ENCODE peak calls at places on chromosomes 2 and 18, in eight cellular contexts. A is Calu3, K is mucosa of descending colon, D is left lung, N is astrocyte, I is MCF 10A, H is B cell, S is neural crest cell. Q is an unnamed sample.

GRCh38 chr2:135851858-135852257 is 14.9 kb upstream of the LCT start:
- DNase-seq in A (no peak), K (no peak), D (no peak), N (no peak), I (no peak), H (no peak), S (no peak), Q (no peak)

GRCh38 chr18:13446581-13447470 is 228.3 kb downstream of the LDLRAD4 start:
- DNase-seq in A (no peak), K (no peak), D (no peak), N (no peak), I (no peak), H (no peak), S (no peak), Q (no peak)

GRCh38 chr2:15730545-15731212 is 139.0 kb downstream of the DDX1 start:
- DNase-seq in A (peak), K (peak), D (peak), N (peak), I (peak), H (no peak), S (no peak), Q (peak)

GRCh38 chr18:46002934-46003333 is 35.8 kb upstream of the EPG5 start:
- DNase-seq in A (no peak), K (no peak), D (no peak), N (no peak), I (no peak), H (no peak), S (no peak), Q (no peak)

GRCh38 chr2:185771396-185771795 is 32.8 kb downstream of the FSIP2 start:
- DNase-seq in A (no peak), K (no peak), D (peak), N (no peak), I (no peak), H (no peak), S (no peak), Q (no peak)

GRCh38 chr2:171541202-171541884 is 19.1 kb downstream of the CYBRD1 start:
- DNase-seq in A (peak), K (no peak), D (no peak), N (no peak), I (peak), H (no peak), S (no peak), Q (no peak)

GRCh38 chr2:181005326-181005655 is 24.9 kb downstream of the UBE2E3 start:
- DNase-seq in A (no peak), K (no peak), D (no peak), N (no peak), I (no peak), H (no peak), S (no peak), Q (no peak)

GRCh38 chr18:59265246-59266018 is 7.8 kb downstream of the RAX start:
- DNase-seq in A (peak), K (no peak), D (peak), N (no peak), I (no peak), H (no peak), S (no peak), Q (no peak)

GRCh38 chr2:109352898-109353689 is 224.1 kb downstream of the SH3RF3 start:
- DNase-seq in A (no peak), K (no peak), D (no peak), N (no peak), I (no peak), H (no peak), S (no peak), Q (no peak)

GRCh38 chr2:15279181-15279876 is 281.8 kb downstream of the NBAS start:
- DNase-seq in A (no peak), K (no peak), D (no peak), N (no peak), I (no peak), H (no peak), S (no peak), Q (no peak)

GRCh38 chr2:71857632-71858031 is 290.0 kb downstream of the CYP26B1 start:
- DNase-seq in A (no peak), K (no peak), D (no peak), N (no peak), I (no peak), H (no peak), S (no peak), Q (no peak)

GRCh38 chr2:46294185-46294836 is 2.9 kb upstream of the EPAS1 start:
- DNase-seq in A (peak), K (peak), D (no peak), N (no peak), I (peak), H (peak), S (no peak), Q (no peak)

GRCh38 chr18:69935319-69936190 is 12.1 kb downstream of the CD226 start:
- DNase-seq in A (no peak), K (peak), D (no peak), N (peak), I (peak), H (no peak), S (no peak), Q (no peak)

GRCh38 chr18:74633652-74634352 is 36.1 kb downstream of the ZNF407 start:
- DNase-seq in A (no peak), K (no peak), D (no peak), N (peak), I (no peak), H (no peak), S (no peak), Q (no peak)

GRCh38 chr2:233470007-233470687 is 96.4 kb downstream of the USP40 start:
- DNase-seq in A (no peak), K (peak), D (peak), N (no peak), I (no peak), H (no peak), S (no peak), Q (peak)

GRCh38 chr2:51782874-51783765 is 751.2 kb upstream of the NRXN1 start:
- DNase-seq in A (peak), K (no peak), D (no peak), N (peak), I (peak), H (no peak), S (no peak), Q (no peak)

GRCh38 chr2:224156436-224156835 is 117.3 kb upstream of the SERPINE2 start:
- DNase-seq in A (no peak), K (no peak), D (no peak), N (no peak), I (no peak), H (no peak), S (no peak), Q (no peak)

GRCh38 chr2:221530653-221531037 is 41.5 kb downstream of the EPHA4 start:
- DNase-seq in A (no peak), K (no peak), D (no peak), N (no peak), I (no peak), H (no peak), S (no peak), Q (no peak)

GRCh38 chr2:190634381-190634780 is 14.5 kb upstream of the NAB1 start:
- DNase-seq in A (no peak), K (no peak), D (no peak), N (peak), I (peak), H (no peak), S (no peak), Q (no peak)

GRCh38 chr18:59008302-59008974 is 131.2 kb upstream of the SEC11C start:
- DNase-seq in A (no peak), K (no peak), D (no peak), N (peak), I (peak), H (no peak), S (no peak), Q (no peak)

GRCh38 chr2:77434880-77435279 is 87.3 kb downstream of the LRRTM4 start:
- DNase-seq in A (no peak), K (no peak), D (no peak), N (no peak), I (no peak), H (no peak), S (no peak), Q (no peak)

GRCh38 chr2:169050476-169051240 is 18.7 kb upstream of the DHRS9 start:
- DNase-seq in A (no peak), K (no peak), D (no peak), N (peak), I (peak), H (no peak), S (no peak), Q (no peak)

GRCh38 chr18:10017048-10017447 is 103.2 kb downstream of the VAPA start:
- DNase-seq in A (no peak), K (no peak), D (no peak), N (peak), I (no peak), H (no peak), S (no peak), Q (no peak)

GRCh38 chr2:188784269-188784762 is 189.9 kb upstream of the COL3A1 start:
- DNase-seq in A (no peak), K (no peak), D (no peak), N (no peak), I (no peak), H (no peak), S (no peak), Q (no peak)

GRCh38 chr2:157345647-157346389 is 20.2 kb upstream of the ERMN start:
- DNase-seq in A (no peak), K (no peak), D (no peak), N (no peak), I (no peak), H (no peak), S (no peak), Q (no peak)

GRCh38 chr2:144099746-144100438 is 420.0 kb downstream of the ZEB2 start:
- DNase-seq in A (no peak), K (no peak), D (no peak), N (peak), I (peak), H (no peak), S (no peak), Q (no peak)

GRCh38 chr2:27408601-27409320 is 630 bp downstream of the PPM1G start:
- DNase-seq in A (no peak), K (peak), D (no peak), N (no peak), I (peak), H (no peak), S (no peak), Q (no peak)

GRCh38 chr2:55581875-55582547 is 35.4 kb downstream of the PPP4R3B start:
- DNase-seq in A (no peak), K (no peak), D (no peak), N (peak), I (peak), H (no peak), S (no peak), Q (no peak)

GRCh38 chr2:171139860-171140259 is 20.8 kb downstream of the TLK1 start:
- DNase-seq in A (no peak), K (no peak), D (no peak), N (no peak), I (no peak), H (no peak), S (no peak), Q (no peak)

GRCh38 chr2:40210344-40210967 is 241.4 kb downstream of the SLC8A1 start:
- DNase-seq in A (no peak), K (no peak), D (no peak), N (no peak), I (no peak), H (no peak), S (no peak), Q (no peak)

GRCh38 chr2:40213616-40214015 is 238.3 kb downstream of the SLC8A1 start:
- DNase-seq in A (no peak), K (no peak), D (no peak), N (peak), I (no peak), H (no peak), S (no peak), Q (no peak)

GRCh38 chr2:40210968-40211353 is 240.9 kb downstream of the SLC8A1 start:
- DNase-seq in A (no peak), K (no peak), D (no peak), N (no peak), I (no peak), H (no peak), S (no peak), Q (no peak)

GRCh38 chr2:40209728-40210127 is 242.2 kb downstream of the SLC8A1 start:
- DNase-seq in A (no peak), K (no peak), D (no peak), N (no peak), I (no peak), H (no peak), S (no peak), Q (no peak)

DNA sequence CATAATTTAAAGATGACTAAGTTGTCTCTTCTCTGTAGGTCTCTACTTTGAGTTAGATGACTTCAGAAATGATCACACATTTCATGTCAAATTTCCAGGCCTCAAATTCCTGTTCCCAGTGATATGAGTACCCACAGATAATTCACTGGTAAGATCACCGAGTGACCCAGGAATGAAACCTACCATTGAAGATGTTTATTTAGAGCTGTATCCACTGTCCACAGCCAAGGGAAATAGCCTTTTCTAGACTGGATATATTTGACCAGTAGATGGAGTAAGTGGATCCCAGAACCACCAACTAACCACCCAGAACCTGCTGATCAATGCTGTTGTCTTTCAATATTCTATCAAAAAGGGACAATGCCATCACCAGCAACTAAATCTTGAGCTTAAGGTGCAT is 238.8 kb downstream of the SLC8A1 start:
- DNase-seq in A (no peak), K (no peak), D (no peak), N (peak), I (peak), H (no peak), S (no peak), Q (no peak)
- TF ChIP-seq CTCF in A (peak), K (no peak), D (peak), N (peak), I (peak), H (no peak), S (peak), Q (peak)

DNA sequence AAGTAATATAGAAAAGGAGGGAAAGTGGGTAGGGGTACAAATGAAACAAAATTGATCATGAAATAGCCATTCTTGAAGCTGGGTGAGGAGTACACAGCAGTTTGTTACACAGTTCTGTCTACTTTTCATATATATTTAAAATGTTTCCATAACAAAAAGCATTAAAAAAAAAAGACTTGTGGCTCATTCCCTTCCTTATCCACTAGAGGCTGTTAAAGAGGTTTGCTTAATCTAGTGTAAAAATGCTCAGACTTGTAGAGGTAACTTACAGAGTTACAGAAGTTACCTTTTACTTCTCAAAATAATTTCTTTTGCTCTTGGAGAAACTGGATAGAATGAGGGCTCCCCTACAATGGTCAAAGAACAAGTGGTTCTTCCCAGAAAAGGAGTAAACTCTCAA is 8.1 kb upstream of the WIPF1 start:
- DNase-seq in A (no peak), K (no peak), D (no peak), N (peak), I (peak), H (no peak), S (no peak), Q (no peak)
- TF ChIP-seq CTCF in A (peak), K (no peak), D (peak), N (peak), I (peak), H (peak), S (peak), Q (peak)

GRCh38 chr2:182980115-182980514 is 58.1 kb downstream of the NCKAP1 start:
- DNase-seq in A (no peak), K (no peak), D (no peak), N (peak), I (peak), H (peak), S (no peak), Q (no peak)
- TF ChIP-seq CTCF in A (no peak), K (no peak), D (peak), N (peak), I (peak), H (peak), S (peak), Q (peak)

GRCh38 chr2:48566582-48566981 is 36.6 kb downstream of the STON1 start:
- DNase-seq in A (no peak), K (no peak), D (no peak), N (peak), I (no peak), H (no peak), S (peak), Q (no peak)
- TF ChIP-seq CTCF in A (no peak), K (no peak), D (peak), N (peak), I (no peak), H (no peak), S (peak), Q (peak)

DNA sequence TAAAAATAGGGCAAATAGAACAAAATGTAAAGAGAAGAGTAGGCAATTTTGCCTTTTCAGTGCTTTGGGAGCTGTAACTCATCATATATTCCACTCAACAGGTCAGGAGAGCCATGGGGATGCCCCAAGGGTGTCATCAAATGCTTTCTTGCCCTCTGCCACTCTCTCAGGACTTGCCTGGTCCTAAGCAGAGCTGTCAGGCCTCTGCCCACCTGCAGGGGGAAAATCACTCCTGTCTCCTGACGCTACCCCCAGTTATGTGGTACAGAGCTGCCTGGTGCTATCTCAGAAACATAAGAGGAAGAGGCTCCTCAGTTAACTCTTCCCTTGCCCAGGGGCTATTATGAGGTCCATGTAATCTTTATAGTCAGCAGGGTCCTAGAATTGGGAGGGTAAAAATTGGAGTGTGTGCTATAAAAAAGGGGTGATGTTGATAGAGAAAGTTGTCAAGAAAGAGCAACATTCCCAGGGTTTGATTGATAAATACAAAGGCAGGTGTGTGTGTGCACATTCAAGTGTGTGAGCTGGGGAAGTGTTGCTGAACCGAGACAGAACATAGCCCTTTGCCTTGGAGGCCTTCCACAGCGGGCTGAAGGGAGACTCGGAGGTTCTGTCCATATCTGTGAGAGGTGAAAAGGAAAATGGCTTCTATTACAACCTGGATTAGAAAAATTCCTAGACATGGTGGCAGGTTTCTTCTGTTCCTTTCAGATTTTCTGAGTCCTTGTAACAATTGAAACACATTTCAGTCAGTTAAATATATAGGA is 25.4 kb downstream of the PTPRM start:
- DNase-seq in A (no peak), K (no peak), D (no peak), N (no peak), I (no peak), H (no peak), S (no peak), Q (no peak)
- TF ChIP-seq CTCF in A (no peak), K (no peak), D (no peak), N (peak), I (no peak), H (no peak), S (peak), Q (peak)

GRCh38 chr2:175181104-175181876 is at the start of gene ATP5MC3:
- DNase-seq in A (peak), K (peak), D (peak), N (peak), I (peak), H (peak), S (peak), Q (peak)
- TF ChIP-seq CTCF in A (no peak), K (no peak), D (no peak), N (no peak), I (peak), H (peak), S (peak), Q (peak)